ENCODE peak calls at places on chromosomes 3 and 15, in eight cellular contexts. Y is psoas muscle; R is esophagus squamous epithelium; B is ovary; D is uterus; H is osteoblast; M is CD8-positive, alpha-beta memory T cell; J is IMR-90. L is an unnamed sample.

GRCh38 chr3:16398542-16399126 is 114.9 kb downstream of the RFTN1 start:
- DNase-seq in Y (no peak), R (no peak), B (no peak), D (no peak), H (no peak), M (no peak), J (no peak), L (no peak)

GRCh38 chr15:64515196-64515595 is 54.8 kb downstream of the ZNF609 start:
- DNase-seq in Y (no peak), R (no peak), B (no peak), D (no peak), H (no peak), M (no peak), J (no peak), L (no peak)

GRCh38 chr3:150227839-150228238 is 180.3 kb upstream of the TSC22D2 start:
- DNase-seq in Y (no peak), R (no peak), B (no peak), D (no peak), H (no peak), M (no peak), J (peak; percentile 69), L (no peak)

GRCh38 chr15:77456746-77457618 is 36.3 kb downstream of the HMG20A start:
- DNase-seq in Y (no peak), R (no peak), B (no peak), D (no peak), H (no peak), M (no peak), J (peak; percentile 44), L (no peak)

GRCh38 chr3:27310693-27311092 is 58.5 kb downstream of the NEK10 start:
- DNase-seq in Y (no peak), R (no peak), B (no peak), D (no peak), H (no peak), M (no peak), J (no peak), L (no peak)

GRCh38 chr15:36843822-36844221 is 256.5 kb downstream of the MEIS2 start:
- DNase-seq in Y (no peak), R (no peak), B (no peak), D (no peak), H (no peak), M (no peak), J (no peak), L (no peak)

GRCh38 chr3:60579734-60580133 is 671.5 kb downstream of the FHIT start:
- DNase-seq in Y (no peak), R (no peak), B (no peak), D (no peak), H (peak; percentile 88), M (no peak), J (peak; percentile 90), L (no peak)

GRCh38 chr3:123870033-123870432 is 14.1 kb downstream of the MYLK start:
- DNase-seq in Y (no peak), R (no peak), B (no peak), D (no peak), H (no peak), M (no peak), J (peak; percentile 24), L (no peak)

GRCh38 chr15:84883916-84884781 is at the start of gene SLC28A1:
- DNase-seq in Y (no peak), R (no peak), B (no peak), D (no peak), H (no peak), M (no peak), J (no peak), L (no peak)

GRCh38 chr15:38876211-38876610 is 311.6 kb upstream of the RASGRP1 start:
- DNase-seq in Y (no peak), R (no peak), B (no peak), D (no peak), H (no peak), M (no peak), J (peak; percentile 35), L (no peak)

GRCh38 chr15:36529296-36530011 is 50.0 kb upstream of the CDIN1 start:
- DNase-seq in Y (no peak), R (no peak), B (no peak), D (no peak), H (no peak), M (no peak), J (no peak), L (no peak)

GRCh38 chr3:36060950-36061349 is 319.4 kb upstream of the STAC start:
- DNase-seq in Y (no peak), R (no peak), B (no peak), D (no peak), H (no peak), M (no peak), J (no peak), L (no peak)

GRCh38 chr15:64521726-64522164 is 61.4 kb downstream of the ZNF609 start:
- DNase-seq in Y (no peak), R (no peak), B (no peak), D (no peak), H (no peak), M (no peak), J (peak; percentile 49), L (peak; percentile 89)

GRCh38 chr15:50906954-50907865 is 1.3 kb upstream of the AP4E1 start:
- DNase-seq in Y (no peak), R (peak; percentile 9), B (no peak), D (no peak), H (peak; percentile 77), M (peak; percentile 91), J (peak; percentile 4), L (no peak)

DNA sequence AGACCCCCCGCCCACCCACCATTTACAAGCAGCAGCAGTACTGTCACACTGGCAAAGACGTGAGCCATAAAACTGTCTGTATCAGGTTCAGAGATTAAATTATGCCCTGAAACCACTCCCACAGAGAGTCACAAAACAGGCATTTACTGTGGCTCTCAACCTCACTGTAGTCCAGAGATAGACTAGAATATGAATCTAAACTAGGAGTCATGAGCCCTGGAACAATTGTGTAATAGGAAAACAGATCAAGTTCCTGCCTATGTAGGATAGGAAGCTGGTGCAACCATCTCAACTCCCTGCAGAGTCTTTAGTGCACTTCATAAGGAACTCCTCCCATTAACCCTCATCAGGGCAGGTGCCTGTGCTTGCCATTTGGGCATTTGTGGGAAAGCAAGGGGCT is 61.7 kb downstream of the FAM227B start:
- DNase-seq in Y (no peak), R (no peak), B (no peak), D (no peak), H (no peak), M (no peak), J (peak; percentile 53), L (no peak)
- H3K4me1 ChIP-seq in Y (no peaks in the 10 kb centered on the region), R (no peaks in the 10 kb centered on the region), B (no peaks in the 10 kb centered on the region), D (no peaks in the 10 kb centered on the region), H (no peaks in the 10 kb centered on the region), M (no peaks in the 10 kb centered on the region), J (no peaks in the 10 kb centered on the region), L (no peaks in the 10 kb centered on the region)

DNA sequence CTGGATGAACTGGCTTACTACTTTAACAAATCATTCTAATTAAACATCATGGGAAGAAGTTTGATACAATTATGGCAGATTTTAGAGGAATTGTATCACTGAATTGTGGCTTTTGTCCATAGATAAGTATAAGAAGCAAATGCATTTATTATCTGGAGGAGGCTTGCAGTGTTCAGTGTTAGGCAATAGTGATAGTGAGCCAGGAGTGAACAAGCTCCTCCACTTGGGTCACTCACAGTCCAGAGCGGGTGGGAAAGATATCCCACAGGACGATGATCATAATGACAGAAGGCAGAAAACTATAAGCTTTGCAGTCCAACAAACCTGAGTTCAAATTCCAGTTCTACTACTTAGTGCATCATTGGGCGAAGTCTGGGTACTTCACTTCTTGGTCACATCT is 64.0 kb upstream of the VILL start:
- DNase-seq in Y (no peak), R (no peak), B (no peak), D (no peak), H (no peak), M (no peak), J (no peak), L (no peak)
- H3K27ac ChIP-seq in Y (no peak overlapping the region), R (no peak overlapping the region), B (no peak overlapping the region), D (no peak overlapping the region), H (no peak overlapping the region), M (no peak overlapping the region), J (no peak overlapping the region), L (no peak overlapping the region)

GRCh38 chr15:99441871-99442267 is 123.9 kb upstream of the MEF2A start:
- DNase-seq in Y (no peak), R (no peak), B (no peak), D (no peak), H (peak; percentile 60), M (no peak), J (no peak), L (no peak)
- H3K4me1 ChIP-seq in Y (peaks cover 41% of the 10 kb centered on the region), R (peaks cover 42% of the 10 kb centered on the region), B (peaks cover 10% of the 10 kb centered on the region), D (peaks cover 22% of the 10 kb centered on the region), H (peaks cover 22% of the 10 kb centered on the region), M (peaks cover 48% of the 10 kb centered on the region), J (peaks cover 14% of the 10 kb centered on the region), L (peaks cover 13% of the 10 kb centered on the region)

GRCh38 chr3:49013738-49014660 is 4.4 kb downstream of the DALRD3 start:
- DNase-seq in Y (peak; percentile 67), R (no peak), B (peak; percentile 43), D (no peak), H (peak; percentile 89), M (no peak), J (no peak), L (no peak)

GRCh38 chr3:49013113-49013737 is 5.2 kb downstream of the DALRD3 start:
- DNase-seq in Y (no peak), R (no peak), B (peak; percentile 19), D (no peak), H (peak; percentile 50), M (no peak), J (no peak), L (no peak)

GRCh38 chr3:49009391-49009790 is 2.2 kb downstream of the WDR6 start:
- DNase-seq in Y (no peak), R (no peak), B (no peak), D (no peak), H (peak; percentile 36), M (no peak), J (no peak), L (no peak)

GRCh38 chr3:49015072-49015471 is 3.3 kb downstream of the DALRD3 start:
- DNase-seq in Y (no peak), R (no peak), B (no peak), D (no peak), H (peak; percentile 44), M (no peak), J (no peak), L (no peak)

DNA sequence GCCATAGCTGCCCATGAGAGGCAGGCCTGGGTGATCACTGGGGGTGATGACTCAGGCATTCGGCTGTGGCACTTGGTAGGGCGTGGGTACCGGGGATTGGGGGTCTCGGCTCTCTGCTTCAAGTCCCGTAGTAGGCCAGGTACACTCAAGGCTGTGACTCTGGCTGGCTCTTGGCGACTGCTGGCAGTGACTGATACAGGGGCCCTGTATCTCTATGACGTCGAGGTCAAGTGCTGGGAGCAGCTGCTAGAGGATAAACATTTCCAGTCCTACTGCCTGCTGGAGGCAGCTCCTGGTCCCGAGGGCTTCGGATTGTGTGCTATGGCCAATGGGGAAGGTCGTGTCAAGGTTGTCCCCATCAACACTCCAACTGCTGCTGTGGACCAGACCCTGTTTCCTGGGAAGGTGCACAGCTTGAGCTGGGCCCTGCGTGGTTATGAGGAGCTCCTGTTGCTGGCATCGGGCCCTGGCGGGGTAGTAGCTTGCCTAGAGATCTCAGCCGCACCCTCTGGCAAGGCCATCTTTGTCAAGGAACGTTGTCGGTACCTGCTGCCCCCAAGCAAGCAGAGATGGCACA is 5.3 kb downstream of the WDR6 start:
- DNase-seq in Y (no peak), R (no peak), B (peak; percentile 24), D (no peak), H (peak; percentile 23), M (no peak), J (no peak), L (no peak)
- H3K27ac ChIP-seq in Y (peak overlapping the region; percentile 69), R (no peak overlapping the region), B (no peak overlapping the region), D (no peak overlapping the region), H (no peak overlapping the region), M (no peak overlapping the region), J (no peak overlapping the region), L (no peak overlapping the region)

L was measured in RWPE2.